ENCODE peak calls at places on chromosome 10, in nine cellular contexts. Y is HT1080, C is HFF-Myc, M is hepatocyte, O is H9, T is T-helper 1 cell, S is NCI-H748 treated with DMSO at 0.1 percent for 48 hours, V is HepG2, E is NCI-H1105 treated with DMSO at 0.1 percent for 48 hours. L is an unnamed sample.
A peak's percentile ranks its signal among the peaks of the same experiment; 100 is the strongest.

GRCh38 chr10:75240329-75240728 is 4.6 kb upstream of the COMTD1 start:
- DNase-seq in E (no peak), Y (no peak), M (no peak), T (no peak), V (no peak), O (no peak), S (no peak), C (no peak), L (no peak)

GRCh38 chr10:4804505-4804904 is 21.5 kb upstream of the AKR1E2 start:
- DNase-seq in V (no peak), O (no peak), M (no peak), E (no peak), T (no peak), S (no peak), Y (no peak), C (no peak), L (no peak)

GRCh38 chr10:100621360-100622205 is 85.8 kb downstream of the HIF1AN start:
- DNase-seq in E (no peak), V (no peak), O (no peak), C (no peak), T (peak; percentile 32), Y (no peak), M (no peak), S (no peak), L (no peak)

GRCh38 chr10:32121648-32122047 is 65.4 kb upstream of the KIF5B start:
- DNase-seq in T (no peak), S (no peak), O (no peak), M (no peak), E (no peak), C (no peak), V (no peak), Y (no peak), L (no peak)

GRCh38 chr10:126036515-126036914 is 140.2 kb downstream of the FANK1 start:
- DNase-seq in T (no peak), C (no peak), V (no peak), S (no peak), O (no peak), Y (no peak), M (no peak), E (no peak), L (no peak)

GRCh38 chr10:1611936-1612550 is 125.3 kb downstream of the ADARB2 start:
- DNase-seq in S (no peak), E (no peak), C (no peak), T (no peak), O (peak; percentile 54), M (no peak), V (no peak), Y (no peak), L (no peak)

GRCh38 chr10:117537436-117537903 is 5.1 kb upstream of the EMX2 start:
- DNase-seq in Y (no peak), M (peak; percentile 73), T (no peak), S (no peak), E (no peak), V (no peak), O (peak; percentile 48), C (no peak), L (peak; percentile 49)

GRCh38 chr10:35959103-35959740 is 317.1 kb upstream of the FZD8 start:
- DNase-seq in E (no peak), T (no peak), V (no peak), Y (no peak), C (no peak), S (no peak), M (no peak), O (no peak), L (no peak)

GRCh38 chr10:93652857-93653256 is 40.5 kb downstream of the PDE6C start:
- DNase-seq in V (no peak), S (no peak), T (no peak), O (no peak), C (no peak), Y (no peak), E (no peak), M (no peak), L (no peak)

GRCh38 chr10:85862771-85863170 is 503.8 kb downstream of the GRID1 start:
- DNase-seq in M (peak; percentile 31), E (no peak), Y (no peak), V (no peak), C (no peak), O (no peak), S (no peak), T (no peak), L (no peak)

GRCh38 chr10:9137368-9137767 is 1082.9 kb downstream of the GATA3 start:
- DNase-seq in E (no peak), Y (no peak), C (no peak), V (no peak), S (no peak), T (no peak), M (no peak), O (no peak), L (no peak)

GRCh38 chr10:58771850-58772249 is 259.2 kb downstream of the BICC1 start:
- DNase-seq in C (no peak), E (no peak), S (no peak), T (no peak), M (no peak), V (no peak), O (no peak), Y (no peak), L (no peak)

L was measured in NCI-H526.